ENCODE peak calls at places on chromosomes 6 and 20, in nine cellular contexts. E is dorsolateral prefrontal cortex, O is foreskin fibroblast, J is heart right ventricle, N is pancreas, A is SK-N-SH, F is WTC11, D is GM20000, T is GM10248. Y is an unnamed sample.

GRCh38 chr6:166173292-166173951 is 5.8 kb upstream of the TBXT start:
- DNase-seq in T (no peak), N (no peak), A (peak), J (no peak), E (no peak), D (no peak), F (peak), O (no peak), Y (peak)

GRCh38 chr20:32621071-32621913 is 36.2 kb upstream of the NOL4L start:
- DNase-seq in J (no peak), N (no peak), O (no peak), T (peak), F (no peak), D (peak), A (peak), E (no peak), Y (no peak)

GRCh38 chr6:84242265-84242664 is 14.8 kb upstream of the CEP162 start:
- DNase-seq in O (no peak), F (no peak), J (no peak), T (no peak), N (no peak), A (no peak), E (no peak), D (peak), Y (no peak)

GRCh38 chr20:60037120-60037499 is 78.9 kb downstream of the CDH26 start:
- DNase-seq in N (no peak), F (no peak), O (peak), E (no peak), A (no peak), J (no peak), D (no peak), T (no peak), Y (no peak)

GRCh38 chr20:57387945-57388351 is 3.2 kb upstream of the RBM38 start:
- DNase-seq in J (no peak), O (no peak), D (no peak), E (no peak), A (no peak), N (no peak), F (no peak), T (no peak), Y (no peak)

GRCh38 chr20:42553374-42553773 is 636.3 kb downstream of the PTPRT start:
- DNase-seq in A (no peak), N (no peak), J (no peak), E (no peak), D (peak), F (no peak), T (peak), O (no peak), Y (no peak)

GRCh38 chr6:138107078-138107751 is at the start of gene PERP:
- DNase-seq in J (peak), A (peak), N (peak), E (peak), O (peak), T (peak), D (peak), F (peak), Y (peak)

GRCh38 chr20:6709865-6710595 is 57.5 kb upstream of the BMP2 start:
- DNase-seq in E (no peak), A (no peak), N (no peak), J (no peak), D (no peak), F (no peak), O (no peak), T (no peak), Y (no peak)

GRCh38 chr6:37931076-37931465 is 111.5 kb downstream of the ZFAND3 start:
- DNase-seq in A (no peak), E (no peak), N (no peak), D (no peak), T (no peak), O (no peak), F (no peak), J (no peak), Y (no peak)

GRCh38 chr20:38730989-38731737 is 6.9 kb downstream of the SLC32A1 start:
- DNase-seq in E (peak), F (peak), O (peak), N (peak), T (peak), J (peak), D (peak), A (peak), Y (peak)

GRCh38 chr20:58700121-58700780 is 7.7 kb downstream of the NPEPL1 start:
- DNase-seq in T (no peak), N (peak), J (no peak), O (no peak), F (peak), E (no peak), A (no peak), D (no peak), Y (no peak)

GRCh38 chr6:26363882-26364825 is 844 bp upstream of the BTN3A2 start:
- DNase-seq in A (peak), O (peak), J (no peak), T (no peak), E (no peak), F (no peak), N (no peak), D (no peak), Y (no peak)

GRCh38 chr20:38867062-38867359 is 59.2 kb upstream of the FAM83D start:
- DNase-seq in D (no peak), O (no peak), N (no peak), F (no peak), E (no peak), A (peak), T (no peak), J (no peak), Y (no peak)

GRCh38 chr6:52551483-52552277 is 25.2 kb downstream of the TRAM2 start:
- DNase-seq in E (peak), T (no peak), N (peak), F (peak), O (peak), J (peak), A (peak), D (no peak), Y (no peak)

GRCh38 chr6:36874016-36874442 is 574 bp downstream of the PPIL1 start:
- DNase-seq in J (no peak), T (no peak), E (peak), D (no peak), N (peak), O (peak), A (no peak), F (no peak), Y (no peak)

GRCh38 chr6:94478178-94479140 is 1059.1 kb upstream of the EPHA7 start:
- DNase-seq in E (no peak), D (no peak), J (no peak), A (no peak), N (no peak), O (no peak), T (no peak), F (no peak), Y (no peak)

GRCh38 chr6:43953794-43954310 is 173.4 kb downstream of the MRPL14 start:
- DNase-seq in F (peak), N (no peak), O (peak), T (no peak), E (no peak), A (peak), J (peak), D (no peak), Y (peak)

GRCh38 chr20:21564127-21564773 is 50.4 kb upstream of the NKX2-2 start:
- DNase-seq in T (no peak), N (no peak), J (no peak), O (no peak), D (no peak), F (no peak), E (peak), A (peak), Y (no peak)

GRCh38 chr6:42428326-42429041 is 23.2 kb downstream of the TRERF1 start:
- DNase-seq in E (no peak), F (no peak), T (peak), O (peak), A (peak), D (peak), J (peak), N (no peak), Y (no peak)

GRCh38 chr20:33832113-33832853 is 21.1 kb downstream of the CHMP4B start:
- DNase-seq in O (peak), N (no peak), E (peak), F (peak), T (no peak), J (peak), A (no peak), D (no peak), Y (peak)

GRCh38 chr20:36717657-36718056 is 28.2 kb downstream of the NDRG3 start:
- DNase-seq in T (no peak), A (no peak), F (no peak), J (no peak), O (peak), D (no peak), N (no peak), E (no peak), Y (peak)

GRCh38 chr6:134605034-134605433 is 287.1 kb upstream of the SGK1 start:
- DNase-seq in D (no peak), T (no peak), O (no peak), N (no peak), A (no peak), J (no peak), E (no peak), F (no peak), Y (no peak)

GRCh38 chr6:152135755-152136448 is 328.4 kb downstream of the ESR1 start:
- DNase-seq in T (no peak), O (no peak), E (no peak), J (no peak), F (no peak), D (no peak), N (no peak), A (no peak), Y (no peak)

GRCh38 chr6:135701426-135701825 is 150.1 kb upstream of the PDE7B start:
- DNase-seq in E (no peak), T (no peak), D (no peak), J (no peak), O (peak), N (no peak), A (no peak), F (no peak), Y (no peak)

GRCh38 chr6:68709882-68710281 is 74.8 kb downstream of the ADGRB3 start:
- DNase-seq in J (no peak), N (no peak), F (no peak), D (no peak), O (no peak), T (no peak), E (no peak), A (no peak), Y (no peak)

GRCh38 chr6:3372184-3372846 is 84.5 kb downstream of the SLC22A23 start:
- DNase-seq in D (no peak), J (no peak), O (no peak), F (no peak), T (no peak), E (no peak), N (no peak), A (no peak), Y (no peak)

GRCh38 chr20:51563597-51564332 is 21.2 kb upstream of the NFATC2 start:
- DNase-seq in A (peak), E (no peak), F (peak), O (peak), D (no peak), J (peak), T (no peak), N (peak), Y (peak)

GRCh38 chr20:33166533-33167113 is 1.3 kb upstream of the BPIFA2 start:
- DNase-seq in F (no peak), E (no peak), J (no peak), O (no peak), D (no peak), T (no peak), A (no peak), N (no peak), Y (no peak)

GRCh38 chr20:7579888-7580287 is 360.4 kb downstream of the HAO1 start:
- DNase-seq in A (no peak), F (no peak), D (no peak), E (no peak), T (no peak), J (no peak), O (no peak), N (no peak), Y (no peak)

GRCh38 chr6:5085638-5086293 is 625 bp downstream of the PPP1R3G start:
- DNase-seq in N (peak), J (no peak), A (peak), T (peak), O (peak), F (peak), D (peak), E (no peak), Y (peak)

GRCh38 chr6:90846824-90847223 is 260.0 kb upstream of the MAP3K7 start:
- DNase-seq in F (no peak), O (no peak), N (no peak), E (no peak), T (no peak), J (no peak), A (no peak), D (no peak), Y (no peak)

GRCh38 chr6:158468666-158469065 is 91.2 kb upstream of the TMEM181 start:
- DNase-seq in A (no peak), T (no peak), D (no peak), O (peak), E (no peak), F (no peak), N (no peak), J (no peak), Y (no peak)

GRCh38 chr6:97963148-97963680 is 680.2 kb upstream of the MMS22L start:
- DNase-seq in N (no peak), E (no peak), D (no peak), J (no peak), O (peak), T (no peak), F (no peak), A (no peak), Y (no peak)

GRCh38 chr6:160400426-160400825 is 52.2 kb downstream of the SLC22A3 start:
- DNase-seq in O (peak), E (no peak), A (no peak), J (no peak), T (no peak), N (no peak), F (no peak), D (no peak), Y (no peak)

GRCh38 chr20:39581034-39581433 is 618.9 kb downstream of the DHX35 start:
- DNase-seq in J (no peak), N (no peak), O (no peak), D (no peak), F (no peak), A (no peak), E (no peak), T (no peak), Y (no peak)

GRCh38 chr6:144195671-144196070 is 45.4 kb downstream of the STX11 start:
- DNase-seq in E (no peak), F (no peak), T (no peak), J (no peak), O (no peak), D (no peak), N (no peak), A (no peak), Y (no peak)

GRCh38 chr6:38997128-38997761 is 51.3 kb upstream of the GLP1R start:
- DNase-seq in D (peak), N (peak), A (peak), F (peak), T (peak), O (peak), J (peak), E (no peak), Y (peak)

GRCh38 chr6:141562181-141562800 is 570.4 kb upstream of the GJE1 start:
- DNase-seq in A (peak), N (peak), J (peak), D (peak), E (no peak), T (no peak), F (peak), O (peak), Y (peak)

GRCh38 chr20:45538209-45538798 is 978 bp downstream of the WFDC6 start:
- DNase-seq in D (no peak), N (no peak), A (no peak), F (peak), T (no peak), E (no peak), O (peak), J (no peak), Y (no peak)

GRCh38 chr6:47447726-47448125 is 29.9 kb upstream of the CD2AP start:
- DNase-seq in F (no peak), E (no peak), D (no peak), T (no peak), A (no peak), J (no peak), N (no peak), O (no peak), Y (no peak)

GRCh38 chr6:142822882-142823578 is 121.9 kb downstream of the HIVEP2 start:
- DNase-seq in A (peak), N (no peak), O (no peak), F (peak), D (no peak), E (no peak), J (no peak), T (no peak), Y (peak)
- TF ChIP-seq CTCF in A (peak), N (no peak), O (no peak), F (peak), D (no peak), E (peak), J (peak), T (peak), Y (peak)

DNA sequence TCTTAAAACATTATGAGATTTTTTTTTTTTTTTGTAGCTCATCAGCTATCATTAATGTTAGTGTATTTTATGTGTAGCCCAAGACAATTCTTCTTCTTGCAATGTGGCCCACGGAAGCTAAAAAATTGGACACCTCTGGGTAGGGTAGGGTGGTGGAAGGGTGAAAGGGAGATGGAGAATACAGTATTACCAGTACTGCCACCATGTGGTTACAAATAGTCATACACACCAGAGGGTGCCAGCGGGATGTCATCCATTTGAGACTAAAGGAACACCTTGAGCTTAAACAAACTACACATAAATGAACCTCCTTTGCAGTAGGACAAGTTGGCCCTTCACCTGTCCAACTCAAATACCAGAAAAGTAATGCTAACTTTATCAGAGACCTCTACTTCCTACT is 601.9 kb downstream of the HTR1B start:
- DNase-seq in E (no peak), O (no peak), J (no peak), A (peak), D (peak), F (peak), T (no peak), N (no peak), Y (peak)
- TF ChIP-seq CTCF in E (peak), O (no peak), J (peak), A (peak), D (peak), F (peak), T (peak), N (no peak), Y (peak)

GRCh38 chr6:105501945-105502344 is 99.1 kb upstream of the PREP start:
- DNase-seq in A (no peak), F (no peak), N (no peak), E (peak), T (no peak), J (no peak), O (no peak), D (no peak), Y (no peak)

GRCh38 chr6:105501246-105501645 is 98.4 kb upstream of the PREP start:
- DNase-seq in F (no peak), T (no peak), D (no peak), A (no peak), O (peak), J (no peak), E (no peak), N (no peak), Y (no peak)

GRCh38 chr6:105503641-105504040 is 100.8 kb upstream of the PREP start:
- DNase-seq in T (no peak), D (no peak), E (no peak), N (no peak), J (no peak), F (no peak), A (no peak), O (no peak), Y (no peak)

GRCh38 chr6:105499928-105500327 is 97.0 kb upstream of the PREP start:
- DNase-seq in F (no peak), T (no peak), E (no peak), O (peak), N (no peak), D (no peak), J (no peak), A (no peak), Y (no peak)

DNA sequence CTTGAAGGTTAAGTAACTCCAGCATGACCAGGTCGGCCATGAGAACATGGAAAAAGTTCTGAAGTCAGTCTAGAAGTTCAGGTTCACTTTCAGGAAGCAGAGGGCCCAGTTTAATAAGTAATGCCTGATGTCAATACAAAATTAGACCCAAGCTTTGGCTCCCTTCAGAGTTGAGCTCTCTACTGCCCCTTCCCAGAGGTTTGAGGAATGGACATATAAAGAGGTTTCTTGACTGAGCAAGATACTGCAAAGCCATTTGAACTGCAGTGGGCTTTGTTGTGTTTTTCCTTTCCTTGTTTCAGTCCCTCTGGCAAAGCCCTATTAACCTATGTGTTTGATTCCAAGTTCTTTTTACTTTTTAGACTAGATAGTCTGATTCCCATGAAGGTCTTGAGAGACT is 97.8 kb upstream of the PREP start:
- DNase-seq in O (no peak), A (no peak), D (no peak), N (no peak), T (no peak), F (no peak), J (no peak), E (no peak), Y (no peak)
- TF ChIP-seq CTCF in O (no peak), A (peak), D (no peak), N (no peak), T (no peak), F (no peak), J (no peak), E (no peak), Y (no peak)

DNA sequence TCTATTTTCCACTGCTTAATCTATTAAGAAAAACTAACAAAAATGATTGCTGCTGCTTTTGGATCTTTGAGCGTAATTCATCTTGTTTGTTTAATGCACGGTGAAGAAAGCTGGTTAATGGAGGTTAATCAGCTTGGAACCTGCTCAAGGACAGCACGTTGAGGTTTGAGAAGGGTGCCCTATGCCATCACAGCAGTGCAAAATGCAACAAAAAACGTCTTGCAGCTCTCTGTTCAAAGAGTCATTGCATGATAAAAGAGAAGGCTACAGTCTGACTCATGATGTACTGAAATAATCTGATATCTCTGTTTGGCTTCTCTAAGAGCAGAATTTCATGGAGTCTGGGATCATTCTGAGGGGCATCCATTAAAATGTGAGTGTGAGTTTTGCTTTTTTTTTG is 80.6 kb upstream of the PREP start:
- DNase-seq in A (no peak), T (no peak), D (no peak), J (no peak), E (no peak), N (no peak), F (no peak), O (peak), Y (no peak)
- TF ChIP-seq CTCF in A (no peak), T (no peak), D (no peak), J (no peak), E (no peak), N (no peak), F (no peak), O (no peak), Y (no peak)

GRCh38 chr6:15504581-15505350 is 158.1 kb downstream of the DTNBP1 start:
- DNase-seq in N (no peak), T (no peak), E (peak), J (peak), F (no peak), O (peak), D (no peak), A (peak), Y (no peak)
- TF ChIP-seq CTCF in N (no peak), T (no peak), E (peak), J (no peak), F (no peak), O (no peak), D (no peak), A (no peak), Y (no peak)

Y was measured in endothelial cell.